ENCODE peak calls at places on chromosomes 16 and 17, in four cellular contexts. K, B, G and I are unnamed samples.
A peak's percentile ranks its signal among the peaks of the same experiment; 100 is the strongest.

GRCh38 chr16:61182416-61182815 is 853.8 kb downstream of the CDH8 start:
- DNase-seq in G (no peak), K (no peak), B (no peak), I (no peak)

GRCh38 chr17:66275651-66276050 is 26.8 kb upstream of the PRKCA start:
- DNase-seq in B (no peak), G (no peak), K (no peak), I (no peak)

GRCh38 chr16:86343733-86344585 is 166.4 kb upstream of the FOXF1 start:
- DNase-seq in G (no peak), K (no peak), B (no peak), I (no peak)

GRCh38 chr16:86774931-86775330 is 196.6 kb downstream of the FOXL1 start:
- DNase-seq in G (no peak), K (no peak), B (no peak), I (no peak)

GRCh38 chr17:40291311-40291710 is 3.6 kb downstream of the CDC6 start:
- DNase-seq in G (no peak), K (no peak), B (no peak), I (no peak)

GRCh38 chr17:41618341-41619161 is 5.8 kb downstream of the KRT17 start:
- DNase-seq in B (no peak), G (no peak), K (no peak), I (no peak)

GRCh38 chr16:57675752-57676623 is 7.9 kb downstream of the ADGRG3 start:
- DNase-seq in G (no peak), B (no peak), K (no peak), I (no peak)

GRCh38 chr17:48100591-48101011 is 677 bp downstream of the CBX1 start:
- DNase-seq in K (no peak), G (no peak), B (no peak), I (no peak)

GRCh38 chr17:72507370-72507769 is 386.6 kb downstream of the SOX9 start:
- DNase-seq in G (no peak), B (no peak), K (no peak), I (no peak)

GRCh38 chr17:72022328-72022727 is 98.5 kb upstream of the SOX9 start:
- DNase-seq in G (no peak), K (no peak), B (no peak), I (no peak)

GRCh38 chr17:38451030-38451839 is 23.0 kb downstream of the ARHGAP23 start:
- DNase-seq in K (no peak), G (no peak), B (no peak), I (no peak)

GRCh38 chr17:28727727-28728363 is 743 bp upstream of the NEK8 start:
- DNase-seq in G (peak; percentile 42), K (peak; percentile 77), B (peak; percentile 87), I (peak; percentile 82)

GRCh38 chr17:50111687-50112655 is 16.8 kb downstream of the PDK2 start:
- DNase-seq in G (no peak), B (no peak), K (no peak), I (no peak)

GRCh38 chr17:29433551-29433950 is 43.4 kb downstream of the TAOK1 start:
- DNase-seq in G (no peak), B (peak; percentile 21), K (no peak), I (no peak)

GRCh38 chr17:59451706-59452105 is 113.7 kb upstream of the DHX40 start:
- DNase-seq in G (no peak), B (no peak), K (no peak), I (no peak)

GRCh38 chr17:21194210-21194609 is 19.8 kb downstream of the TMEM11 start:
- DNase-seq in K (no peak), B (no peak), G (no peak), I (no peak)

GRCh38 chr17:49987681-49988441 is 7.2 kb downstream of the DLX3 start:
- DNase-seq in B (no peak), G (no peak), K (no peak), I (no peak)

GRCh38 chr17:31794111-31794510 is 64.9 kb downstream of the COPRS start:
- DNase-seq in B (no peak), G (no peak), K (no peak), I (no peak)

GRCh38 chr16:30555848-30556473 is 2.2 kb downstream of the ZNF764 start:
- DNase-seq in G (no peak), K (no peak), B (no peak), I (no peak)

GRCh38 chr16:26961459-26961858 is 105.3 kb upstream of the C16orf82 start:
- DNase-seq in G (no peak), B (no peak), K (no peak), I (no peak)

GRCh38 chr17:47301831-47302230 is 21.9 kb upstream of the EFCAB13 start:
- DNase-seq in B (no peak), G (no peak), K (no peak), I (no peak)

GRCh38 chr17:14086189-14086588 is 16.9 kb downstream of the COX10 start:
- DNase-seq in B (no peak), K (no peak), G (no peak), I (no peak)

GRCh38 chr16:22614271-22614947 is 103.7 kb downstream of the NPIPB5 start:
- DNase-seq in G (no peak), B (no peak), K (no peak), I (no peak)

GRCh38 chr16:50121278-50121677 is 31.8 kb upstream of the TENT4B start:
- DNase-seq in G (no peak), B (no peak), K (no peak), I (no peak)

GRCh38 chr17:79218825-79219200 is 144.2 kb downstream of the ENGASE start:
- DNase-seq in B (no peak), K (no peak), G (no peak), I (no peak)